ENCODE peak calls at places on chromosome 11, in four cellular contexts. H is IMR-90, M is K562, K is HepG2. C is an unnamed sample.

GRCh38 chr11:64522843-64523242 is 68.2 kb upstream of the SLC22A12 start:
- DNase-seq in K (no peak), M (no peak), H (no peak), C (no peak)

GRCh38 chr11:109677240-109677639 is 255.2 kb downstream of the C11orf87 start:
- DNase-seq in M (no peak), K (no peak), H (no peak), C (no peak)

GRCh38 chr11:18599739-18600230 is at the start of gene MISFA:
- DNase-seq in M (no peak), K (no peak), H (peak), C (no peak)

GRCh38 chr11:13333456-13333957 is 55.9 kb downstream of the BMAL1 start:
- DNase-seq in M (no peak), H (no peak), K (peak), C (peak)

GRCh38 chr11:58958500-58958899 is 19.2 kb downstream of the GLYATL1 start:
- DNase-seq in M (peak), K (peak), H (no peak), C (peak)

GRCh38 chr11:32396331-32396730 is 39.0 kb downstream of the WT1 start:
- DNase-seq in H (no peak), K (no peak), M (no peak), C (no peak)

GRCh38 chr11:69055598-69056516 is 7.1 kb downstream of the TPCN2 start:
- DNase-seq in K (no peak), M (no peak), H (no peak), C (no peak)

GRCh38 chr11:13030857-13031256 is 21.7 kb downstream of the RASSF10 start:
- DNase-seq in K (peak), M (no peak), H (no peak), C (no peak)

GRCh38 chr11:97732011-97732632 is 1288.6 kb upstream of the CNTN5 start:
- DNase-seq in K (peak), M (no peak), H (no peak), C (no peak)

GRCh38 chr11:71544525-71545214 is 3.5 kb upstream of the KRTAP5-9 start:
- DNase-seq in M (no peak), K (peak), H (no peak), C (no peak)

GRCh38 chr11:76628408-76628947 is 42.1 kb downstream of the LRRC32 start:
- DNase-seq in M (no peak), K (no peak), H (no peak), C (no peak)

GRCh38 chr11:20599424-20600346 is at the start of gene SLC6A5:
- DNase-seq in K (peak), M (peak), H (peak), C (peak)

GRCh38 chr11:100190395-100190794 is 496.7 kb upstream of the ARHGAP42 start:
- DNase-seq in K (no peak), H (no peak), M (no peak), C (no peak)

GRCh38 chr11:68667511-68668253 is 16.7 kb upstream of the GAL start:
- DNase-seq in K (no peak), M (no peak), H (no peak), C (no peak)

DNA sequence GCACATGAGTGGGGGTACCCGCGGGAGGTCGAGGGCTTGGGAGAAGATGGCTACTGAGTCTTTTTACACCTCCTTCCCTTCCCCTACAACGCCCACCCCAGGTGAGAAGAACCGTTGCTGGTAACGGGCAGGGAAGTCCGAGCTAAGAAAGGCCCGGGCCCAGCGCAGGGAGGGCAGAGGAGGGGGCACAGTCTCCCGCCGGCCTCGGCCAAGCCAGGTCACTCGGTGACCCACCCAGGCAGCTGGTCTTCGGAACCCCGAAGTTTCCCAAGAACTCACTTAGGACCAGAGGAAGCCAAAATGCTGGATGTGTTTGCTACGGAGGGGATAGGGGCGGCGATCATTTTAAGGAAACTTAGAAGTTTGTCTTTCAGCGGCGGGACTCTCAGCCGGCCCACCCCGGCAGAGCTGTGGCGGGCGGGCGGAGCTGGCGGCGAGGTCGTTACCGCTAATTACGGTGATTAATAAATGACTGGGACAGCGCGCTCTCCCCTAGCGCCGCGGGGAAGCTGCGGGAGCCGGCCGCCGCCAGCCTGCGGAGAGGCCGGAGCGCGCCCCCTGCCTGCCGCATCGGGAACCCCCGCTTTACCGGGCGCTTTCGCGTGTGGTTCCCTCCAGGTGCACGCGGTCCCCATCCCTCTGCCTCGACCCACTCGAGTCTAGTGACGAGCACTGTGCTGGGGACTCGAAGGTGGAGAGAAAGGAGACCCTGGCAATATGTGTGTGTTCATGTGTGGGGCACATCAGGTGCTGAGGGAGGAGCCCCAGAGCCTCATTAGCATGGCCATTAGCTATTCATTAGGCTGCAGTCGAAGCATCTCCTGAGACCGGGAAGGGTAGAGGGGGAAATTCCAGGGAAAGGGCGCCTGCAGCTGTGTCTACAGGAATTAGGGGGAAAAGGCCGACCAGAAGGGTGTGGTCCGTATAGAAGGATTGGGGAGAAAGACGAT is 945 bp downstream of the ROBO3 start:
- DNase-seq in K (no peak), H (peak), M (peak), C (peak)
- TF ChIP-seq MAZ in K (no peak), H (no peak), M (no peak), C (no peak)

DNA sequence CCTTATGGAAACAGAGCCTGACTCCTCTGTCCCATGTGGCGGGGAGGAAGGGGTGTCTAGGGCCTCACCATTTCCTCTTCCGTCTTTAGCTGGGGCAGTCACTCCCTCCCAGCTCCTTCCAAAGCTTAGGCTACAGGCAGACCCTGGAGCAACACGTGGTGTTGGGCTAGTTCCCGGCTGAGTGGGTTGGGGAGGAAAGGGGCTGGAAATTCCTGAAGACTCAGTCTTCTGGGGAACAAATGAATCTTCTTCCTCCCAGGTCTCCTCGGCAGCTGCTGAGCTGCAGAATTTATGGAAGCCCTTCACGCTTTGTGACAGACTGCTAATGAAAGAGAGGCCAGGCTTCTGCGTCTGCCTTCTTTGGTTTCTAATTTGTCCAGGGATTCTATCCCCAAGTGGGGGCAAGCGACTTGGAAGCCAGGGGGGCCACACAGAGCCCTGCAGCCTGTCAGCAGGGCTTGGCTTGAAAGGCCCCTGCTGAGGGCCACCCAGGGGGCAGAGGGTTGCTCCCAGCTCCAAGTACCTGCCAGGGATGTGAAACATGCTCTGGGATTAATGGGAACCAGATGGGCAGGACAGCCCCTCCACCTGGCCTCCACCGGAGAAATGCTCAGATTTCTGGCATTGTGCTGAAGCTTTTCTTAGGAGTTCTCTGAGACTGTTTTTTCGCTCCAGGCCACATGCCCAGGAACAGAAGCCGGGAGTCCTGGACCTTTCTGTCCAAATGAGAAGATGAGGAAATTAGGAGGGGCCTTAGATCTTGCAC is 123.1 kb downstream of the PKNOX2 start:
- DNase-seq in M (no peak), K (no peak), H (peak), C (no peak)
- TF ChIP-seq BHLHE40 in M (no peak), K (no peak), H (no peak), C (no peak)

GRCh38 chr11:29826878-29827277 is 190.0 kb downstream of the KCNA4 start:
- DNase-seq in K (no peak), H (no peak), M (no peak), C (no peak)
- TF ChIP-seq USF2 in K (no peak), H (no peak), M (no peak), C (no peak)

GRCh38 chr11:133318221-133318620 is 214.1 kb downstream of the OPCML start:
- DNase-seq in H (no peak), M (no peak), K (no peak), C (no peak)
- TF ChIP-seq MAZ in H (no peak), M (no peak), K (no peak), C (no peak)

C was measured in A549.